ENCODE peak calls at places on chromosome 4, in six cellular contexts. S, I, J, T, Z and Y are unnamed samples.

GRCh38 chr4:51851090-51851936 is 8.4 kb downstream of the DCUN1D4 start:
- DNase-seq in S (no peak), I (no peak), J (no peak), T (no peak), Z (no peak), Y (no peak)

GRCh38 chr4:152663203-152664066 is 16.4 kb downstream of the TMEM154 start:
- DNase-seq in S (no peak), I (no peak), J (no peak), T (no peak), Z (no peak), Y (no peak)

GRCh38 chr4:6271701-6272465 is 2.2 kb downstream of the WFS1 start:
- DNase-seq in S (no peak), I (no peak), J (peak; percentile 40), T (no peak), Z (peak; percentile 81), Y (no peak)

GRCh38 chr4:86991998-86992397 is 57.2 kb downstream of the AFF1 start:
- DNase-seq in S (no peak), I (no peak), J (no peak), T (no peak), Z (no peak), Y (no peak)

GRCh38 chr4:25884040-25884788 is 21.4 kb upstream of the SEL1L3 start:
- DNase-seq in S (no peak), I (no peak), J (no peak), T (no peak), Z (no peak), Y (no peak)

GRCh38 chr4:139514382-139515059 is 41.5 kb downstream of the SETD7 start:
- DNase-seq in S (no peak), I (no peak), J (no peak), T (no peak), Z (no peak), Y (no peak)

GRCh38 chr4:99759988-99760387 is 56.6 kb upstream of the DAPP1 start:
- DNase-seq in S (no peak), I (no peak), J (no peak), T (no peak), Z (no peak), Y (no peak)

GRCh38 chr4:127734976-127735375 is 4.8 kb downstream of the SLC25A31 start:
- DNase-seq in S (no peak), I (no peak), J (no peak), T (no peak), Z (no peak), Y (no peak)

GRCh38 chr4:75514949-75515612 is 808 bp downstream of the THAP6 start:
- DNase-seq in S (no peak), I (no peak), J (no peak), T (no peak), Z (no peak), Y (no peak)

GRCh38 chr4:108454227-108454626 is 166.1 kb upstream of the RPL34 start:
- DNase-seq in S (no peak), I (no peak), J (no peak), T (no peak), Z (no peak), Y (no peak)

GRCh38 chr4:99436976-99437655 is 2.0 kb upstream of the ADH7 start:
- DNase-seq in S (no peak), I (no peak), J (no peak), T (no peak), Z (no peak), Y (no peak)

GRCh38 chr4:183798249-183798920 is 106.7 kb upstream of the STOX2 start:
- DNase-seq in S (no peak), I (no peak), J (peak; percentile 16), T (no peak), Z (no peak), Y (no peak)

GRCh38 chr4:119068529-119068962 is 67.1 kb upstream of the MYOZ2 start:
- DNase-seq in S (no peak), I (no peak), J (no peak), T (no peak), Z (no peak), Y (no peak)

GRCh38 chr4:146192060-146192459 is 16.5 kb downstream of the LSM6 start:
- DNase-seq in S (no peak), I (no peak), J (no peak), T (no peak), Z (no peak), Y (no peak)

GRCh38 chr4:177448850-177449249 is 6.6 kb upstream of the AGA start:
- DNase-seq in S (no peak), I (no peak), J (no peak), T (no peak), Z (no peak), Y (no peak)

GRCh38 chr4:125956281-125956680 is 641.5 kb downstream of the FAT4 start:
- DNase-seq in S (no peak), I (no peak), J (no peak), T (no peak), Z (no peak), Y (no peak)

GRCh38 chr4:39731908-39732307 is 34.0 kb downstream of the UBE2K start:
- DNase-seq in S (no peak), I (no peak), J (no peak), T (no peak), Z (no peak), Y (no peak)

GRCh38 chr4:24003476-24003875 is 113.6 kb upstream of the PPARGC1A start:
- DNase-seq in S (no peak), I (no peak), J (no peak), T (no peak), Z (no peak), Y (no peak)

GRCh38 chr4:119337010-119337409 is 15.1 kb upstream of the FABP2 start:
- DNase-seq in S (no peak), I (no peak), J (no peak), T (no peak), Z (no peak), Y (no peak)

GRCh38 chr4:147550626-147551250 is 66.5 kb upstream of the TMEM184C start:
- DNase-seq in S (no peak), I (no peak), J (no peak), T (no peak), Z (no peak), Y (no peak)

GRCh38 chr4:70670332-70671014 is 4.2 kb upstream of the JCHAIN start:
- DNase-seq in S (no peak), I (no peak), J (no peak), T (no peak), Z (no peak), Y (no peak)

GRCh38 chr4:58611012-58611411 is 1500.8 kb upstream of the IGFBP7 start:
- DNase-seq in S (no peak), I (no peak), J (no peak), T (no peak), Z (no peak), Y (no peak)

GRCh38 chr4:65668201-65669007 is 1.9 kb downstream of the EPHA5 start:
- DNase-seq in S (no peak), I (no peak), J (no peak), T (no peak), Z (peak; percentile 62), Y (no peak)

GRCh38 chr4:128355301-128355700 is 67.7 kb upstream of the PGRMC2 start:
- DNase-seq in S (no peak), I (no peak), J (no peak), T (no peak), Z (no peak), Y (no peak)

GRCh38 chr4:2058264-2059033 is 678 bp upstream of the NAT8L start:
- DNase-seq in S (no peak), I (no peak), J (no peak), T (no peak), Z (peak; percentile 68), Y (no peak)

GRCh38 chr4:40990202-40990898 is 224.0 kb downstream of the APBB2 start:
- DNase-seq in S (no peak), I (no peak), J (no peak), T (peak; percentile 73), Z (no peak), Y (no peak)

GRCh38 chr4:2977116-2978097 is 14.0 kb downstream of the GRK4 start:
- DNase-seq in S (no peak), I (no peak), J (no peak), T (no peak), Z (no peak), Y (no peak)

GRCh38 chr4:84582988-84583870 is at the start of gene CDS1:
- DNase-seq in S (no peak), I (no peak), J (peak; percentile 44), T (no peak), Z (peak; percentile 86), Y (peak; percentile 71)

DNA sequence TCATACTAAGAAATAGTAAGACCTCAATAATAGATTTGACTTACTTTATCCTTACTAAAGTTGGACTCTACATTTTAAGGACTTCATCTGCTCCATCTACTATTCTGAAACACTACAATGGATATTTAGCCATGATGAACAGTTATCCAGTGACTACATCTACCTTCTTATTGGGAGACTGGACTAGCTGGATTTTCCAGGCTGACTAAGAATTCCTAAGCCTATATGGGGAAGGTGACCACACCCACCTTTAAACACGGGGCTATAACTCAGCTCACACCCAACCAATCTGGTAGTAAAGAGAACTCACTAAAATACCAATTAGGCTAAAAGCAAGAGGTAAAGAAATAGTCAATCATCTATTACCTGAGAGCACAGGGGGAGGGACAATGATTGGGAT is 1438.4 kb downstream of the TECRL start:
- DNase-seq in S (no peak), I (no peak), J (no peak), T (no peak), Z (no peak), Y (no peak)
- H3K27ac ChIP-seq in S (no peak overlapping the region), I (no peak overlapping the region), J (no peak overlapping the region), T (no peak overlapping the region), Z (no peak overlapping the region), Y (no peak overlapping the region)

GRCh38 chr4:98150092-98150761 is 7.0 kb upstream of the STPG2 start:
- DNase-seq in S (no peak), I (no peak), J (no peak), T (no peak), Z (no peak), Y (no peak)
- TF ChIP-seq CTCF in S (peak; percentile 44), I (no peak), J (no peak), T (peak; percentile 46), Z (no peak), Y (no peak)

GRCh38 chr4:163493643-163494359 is 689 bp upstream of the TMA16 start:
- DNase-seq in S (no peak), I (no peak), J (no peak), T (no peak), Z (peak; percentile 87), Y (no peak)
- H3K27ac ChIP-seq in S (peak overlapping the region; percentile 82), I (peak overlapping the region; percentile 70), J (peak overlapping the region; percentile 73), T (peak overlapping the region; percentile 93), Z (peak overlapping the region; percentile 94), Y (peak overlapping the region; percentile 90)

GRCh38 chr4:10552591-10553280 is 95.5 kb upstream of the ZNF518B start:
- DNase-seq in S (no peak), I (no peak), J (no peak), T (no peak), Z (no peak), Y (no peak)

DNA sequence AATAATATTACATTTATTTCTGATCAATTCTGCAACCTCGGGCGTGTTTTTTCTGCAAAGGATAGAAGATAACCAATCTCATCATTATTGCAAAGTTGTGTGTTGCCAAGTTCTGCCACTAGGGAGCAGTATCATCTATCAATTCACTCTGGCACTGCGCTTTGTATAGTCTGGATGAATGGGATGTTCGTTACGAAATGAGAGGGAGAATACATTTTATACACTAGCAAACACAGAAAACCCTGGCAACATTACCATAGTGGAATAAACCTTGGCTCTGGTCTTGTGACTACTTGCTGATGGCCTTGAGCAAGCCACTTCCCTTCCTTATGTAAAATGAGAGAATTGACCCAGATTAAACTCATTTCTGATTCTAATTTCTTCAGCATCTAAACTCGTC is 97.5 kb upstream of the ZNF518B start:
- DNase-seq in S (no peak), I (no peak), J (peak; percentile 11), T (peak; percentile 56), Z (no peak), Y (no peak)
- TF ChIP-seq CTCF in S (peak; percentile 92), I (peak; percentile 69), J (peak; percentile 65), T (peak; percentile 61), Z (peak; percentile 80), Y (peak; percentile 46)